ENCODE peak calls at places on chromosome 3, in six cellular contexts. G is transverse colon, Q is body of pancreas, F is K562, I is lower leg skin, P is prostate gland. Z is an unnamed sample.

GRCh38 chr3:13016083-13016725 is 57.0 kb downstream of the IQSEC1 start:
- DNase-seq in Q (no peak), G (peak), P (no peak), I (no peak), F (no peak), Z (no peak)

GRCh38 chr3:42148982-42149432 is 57.9 kb downstream of the TRAK1 start:
- DNase-seq in G (peak), Q (peak), P (peak), F (peak), I (peak), Z (no peak)

GRCh38 chr3:170730071-170730812 is 139.8 kb downstream of the RPL22L1 start:
- DNase-seq in F (peak), G (no peak), Q (no peak), I (no peak), P (no peak), Z (no peak)

GRCh38 chr3:108474581-108474980 is 35.8 kb downstream of the MYH15 start:
- DNase-seq in Q (no peak), G (no peak), I (no peak), F (no peak), P (no peak), Z (no peak)

GRCh38 chr3:149611149-149611548 is 46.7 kb downstream of the WWTR1 start:
- DNase-seq in G (no peak), Q (no peak), P (no peak), F (no peak), I (no peak), Z (no peak)

GRCh38 chr3:146134348-146135117 is 26.5 kb downstream of the PLOD2 start:
- DNase-seq in P (no peak), G (no peak), I (no peak), F (no peak), Q (no peak), Z (no peak)

GRCh38 chr3:31356941-31357340 is 175.8 kb upstream of the STT3B start:
- DNase-seq in Q (peak), G (no peak), P (no peak), I (peak), F (peak), Z (no peak)

GRCh38 chr3:46293991-46294833 is 52.0 kb downstream of the CCR3 start:
- DNase-seq in F (no peak), I (no peak), P (no peak), Q (no peak), G (no peak), Z (no peak)

DNA sequence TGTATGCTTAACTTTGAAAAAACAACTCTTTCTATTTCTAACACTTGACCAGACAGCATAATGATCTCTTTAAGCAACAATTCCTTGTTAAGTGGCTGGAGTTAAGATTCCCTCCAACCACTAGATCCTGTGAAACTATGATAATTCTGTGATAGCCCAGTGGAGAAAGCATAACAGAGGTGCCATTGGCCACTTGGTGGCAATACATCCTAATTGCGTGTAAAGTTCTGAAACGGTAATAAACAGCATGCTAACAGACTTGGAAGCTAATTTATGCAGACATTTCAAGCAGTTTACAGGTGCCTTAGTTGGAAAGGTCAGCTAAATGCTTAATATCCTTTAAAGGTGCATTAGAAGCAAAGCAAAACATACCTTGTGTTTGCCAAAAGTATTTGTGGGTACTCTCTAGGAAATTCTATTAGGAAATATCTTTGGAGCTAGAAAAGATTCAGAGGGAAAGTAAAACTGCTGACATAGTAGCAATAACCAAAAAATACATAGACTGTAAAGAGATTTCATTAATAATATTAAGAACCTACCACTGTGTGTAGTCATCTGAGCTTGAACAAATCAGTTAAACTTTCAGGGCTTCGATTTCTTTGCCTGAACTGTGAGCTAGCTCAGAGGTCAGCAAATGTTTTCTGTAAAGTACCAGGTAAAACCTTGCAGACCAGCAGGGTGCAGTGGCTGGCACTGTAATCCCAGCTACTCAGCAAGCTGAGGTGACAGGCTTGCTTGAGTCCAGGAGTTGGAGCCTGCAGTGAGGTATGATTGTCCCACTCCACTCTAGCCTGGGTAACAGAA is 19.0 kb upstream of the CSTA start:
- DNase-seq in F (no peak), I (no peak), Q (peak), P (peak), G (peak), Z (no peak)
- TF ChIP-seq POLR2A in F (no peak), I (no peak), Q (no peak), P (no peak), G (no peak), Z (no peak)

GRCh38 chr3:128488636-128488994 is 4.4 kb downstream of the GATA2 start:
- DNase-seq in P (no peak), Q (no peak), F (no peak), I (no peak), G (no peak), Z (no peak)

GRCh38 chr3:128488995-128489859 is 3.8 kb downstream of the GATA2 start:
- DNase-seq in G (no peak), F (peak), Q (peak), P (peak), I (no peak), Z (no peak)

GRCh38 chr3:128491071-128491899 is 1.7 kb downstream of the GATA2 start:
- DNase-seq in I (no peak), F (no peak), Q (peak), G (no peak), P (no peak), Z (no peak)

GRCh38 chr3:128490650-128491070 is 2.3 kb downstream of the GATA2 start:
- DNase-seq in G (no peak), F (no peak), P (no peak), Q (no peak), I (no peak), Z (no peak)

DNA sequence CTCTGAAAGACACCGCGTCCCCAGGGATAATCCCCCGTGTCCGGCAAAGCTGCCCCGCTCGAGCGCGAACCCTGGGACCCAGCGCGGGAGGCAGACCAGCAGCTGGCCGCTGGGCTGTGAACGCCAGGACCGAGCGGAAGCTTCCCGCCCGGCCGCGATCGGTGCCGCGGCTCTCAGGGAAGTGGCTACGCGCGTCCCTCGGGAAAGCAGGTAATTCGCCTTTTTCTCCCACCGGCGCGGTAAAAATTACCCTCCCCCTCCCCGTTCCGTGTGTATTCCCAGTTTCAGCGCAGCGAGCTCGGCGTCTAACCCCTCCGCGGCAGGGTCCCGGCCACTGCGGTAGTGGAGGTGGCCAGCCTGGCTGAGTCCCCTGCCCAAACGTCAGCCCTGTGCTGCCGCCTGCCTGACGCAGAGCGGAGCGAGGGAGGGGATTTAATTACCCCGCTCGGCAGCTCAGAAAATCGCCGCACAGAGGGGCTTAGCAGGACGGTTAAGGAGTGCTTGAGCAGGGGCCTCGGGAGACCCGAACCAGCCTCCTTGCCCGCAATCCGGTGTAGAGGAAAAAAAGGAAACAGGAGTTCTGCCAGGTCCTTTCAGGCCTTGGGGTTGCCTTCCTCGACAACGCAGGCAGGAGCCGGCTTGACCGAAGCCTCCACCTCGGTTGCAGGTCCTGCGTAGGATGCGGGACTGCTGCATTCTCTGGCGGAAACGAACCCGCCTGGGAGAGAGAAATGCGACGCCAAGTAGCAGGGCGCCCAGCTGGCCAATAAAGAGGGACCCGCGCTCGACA is 2.9 kb downstream of the GATA2 start:
- DNase-seq in F (no peak), G (no peak), P (peak), I (no peak), Q (peak), Z (no peak)
- H3K4me3 ChIP-seq in F (peak), G (peak), P (peak), I (peak), Q (peak), Z (peak)

GRCh38 chr3:100401674-100402036 is 316 bp downstream of the LNP1 start:
- DNase-seq in F (no peak), G (peak), P (peak), Q (peak), I (no peak), Z (no peak)

GRCh38 chr3:100399341-100400071 is 1.4 kb downstream of the TOMM70 start:
- DNase-seq in P (no peak), G (no peak), I (no peak), Q (peak), F (no peak), Z (no peak)

GRCh38 chr3:100400424-100400781 is 486 bp downstream of the TOMM70 start:
- DNase-seq in G (no peak), P (peak), Q (peak), F (no peak), I (peak), Z (no peak)

GRCh38 chr3:100402150-100402706 is 889 bp downstream of the LNP1 start:
- DNase-seq in G (no peak), F (no peak), Q (no peak), P (no peak), I (no peak), Z (no peak)

GRCh38 chr3:100400782-100401673 is at the start of the genes LNP1 and TOMM70:
- DNase-seq in Q (peak), F (peak), G (peak), I (peak), P (peak), Z (peak)
- TF ChIP-seq POLR2A in Q (peak), F (peak), G (peak), I (no peak), P (no peak), Z (no peak)

GRCh38 chr3:179067839-179068238 is 3.8 kb downstream of the ZMAT3 start:
- DNase-seq in I (no peak), Q (no peak), G (no peak), F (no peak), P (no peak), Z (no peak)

GRCh38 chr3:179069762-179070390 is 1.7 kb downstream of the ZMAT3 start:
- DNase-seq in Q (no peak), G (no peak), P (no peak), I (no peak), F (no peak), Z (no peak)

GRCh38 chr3:179071161-179071568 is 444 bp downstream of the ZMAT3 start:
- DNase-seq in F (no peak), P (peak), Q (no peak), G (peak), I (no peak), Z (no peak)

GRCh38 chr3:179067291-179067690 is 4.3 kb downstream of the ZMAT3 start:
- DNase-seq in I (no peak), Q (no peak), G (no peak), P (no peak), F (no peak), Z (no peak)

DNA sequence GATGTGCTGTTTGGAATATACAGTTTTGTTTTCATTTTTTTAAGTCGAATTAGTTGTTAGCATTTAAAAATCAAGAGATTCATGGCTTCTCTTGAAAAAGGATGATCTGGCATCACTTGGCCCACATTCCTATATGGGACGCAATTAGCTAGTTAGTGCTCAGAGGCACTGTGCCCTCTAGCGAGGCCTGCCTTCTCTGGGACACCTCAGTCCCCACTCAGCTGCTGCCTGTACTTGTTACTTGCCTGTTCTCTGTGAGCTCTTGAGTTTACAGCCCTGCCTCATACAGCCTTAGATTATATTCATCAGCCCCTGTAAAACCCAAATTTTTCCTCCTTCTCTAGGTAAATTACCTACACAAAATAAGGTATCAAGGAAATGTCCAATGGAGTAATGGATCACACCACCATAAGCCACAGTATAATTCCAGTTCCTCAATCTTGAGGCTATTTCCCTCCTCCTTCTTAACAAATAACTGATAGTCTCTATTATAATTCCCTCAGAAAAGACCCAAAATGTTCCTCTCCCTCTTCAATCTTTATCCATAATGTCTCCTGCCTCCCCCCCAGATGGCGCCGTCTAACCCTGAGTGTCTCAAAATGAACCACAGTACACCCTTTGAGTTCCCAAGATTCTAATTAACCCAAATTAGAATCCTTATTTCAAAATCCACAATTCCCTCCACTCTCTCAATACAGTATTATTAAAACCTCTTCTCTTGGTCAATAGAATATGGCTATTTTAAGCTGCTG is 2.7 kb downstream of the ZMAT3 start:
- DNase-seq in G (peak), P (no peak), I (no peak), Q (no peak), F (peak), Z (no peak)
- H3K4me3 ChIP-seq in G (no peak), P (no peak), I (no peak), Q (no peak), F (no peak), Z (no peak)

GRCh38 chr3:125916376-125916978 is 52.5 kb upstream of the ROPN1B start:
- DNase-seq in P (peak), F (peak), G (peak), I (no peak), Q (no peak), Z (peak)
- TF ChIP-seq POLR2A in P (peak), F (peak), G (peak), I (no peak), Q (peak), Z (no peak)

DNA sequence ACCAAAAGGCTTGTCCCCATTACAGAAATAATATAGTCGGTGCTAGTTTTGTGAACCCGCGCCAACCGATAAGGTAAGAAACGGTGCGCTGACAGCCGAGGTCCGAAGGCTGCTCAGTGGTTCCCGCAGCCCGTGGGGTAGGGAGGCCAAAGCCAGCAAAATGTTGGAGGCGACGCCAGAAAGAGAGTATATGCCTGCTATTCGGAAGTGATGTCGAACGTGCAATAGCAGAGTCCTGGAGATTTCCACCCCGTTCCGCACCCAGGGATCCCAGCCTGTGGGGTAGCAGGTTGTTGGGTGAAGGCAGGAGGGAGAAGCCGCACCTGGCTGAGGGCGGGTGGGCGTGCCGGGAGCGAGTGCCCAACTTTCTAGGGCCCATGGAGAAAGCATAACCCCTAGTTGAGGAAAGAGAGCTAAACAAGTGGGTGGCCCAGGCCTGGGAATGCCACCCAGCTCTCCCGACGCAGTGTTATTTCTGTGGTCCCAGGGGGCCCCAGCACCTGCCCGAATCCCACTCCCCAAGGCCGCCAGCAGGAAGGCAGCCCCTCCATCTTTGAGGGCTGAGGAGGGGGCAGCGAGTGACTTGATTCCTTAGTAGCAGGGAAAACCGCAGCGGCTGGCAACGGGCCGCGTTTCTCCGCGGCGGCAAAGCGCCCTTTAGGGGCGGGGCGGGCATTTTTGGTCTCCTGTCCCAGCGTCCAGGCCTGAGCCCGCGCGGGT is 7.9 kb upstream of the SOX2 start:
- DNase-seq in I (no peak), P (no peak), F (no peak), G (no peak), Q (no peak), Z (no peak)
- H3K4me3 ChIP-seq in I (no peak), P (no peak), F (no peak), G (no peak), Q (no peak), Z (no peak)

DNA sequence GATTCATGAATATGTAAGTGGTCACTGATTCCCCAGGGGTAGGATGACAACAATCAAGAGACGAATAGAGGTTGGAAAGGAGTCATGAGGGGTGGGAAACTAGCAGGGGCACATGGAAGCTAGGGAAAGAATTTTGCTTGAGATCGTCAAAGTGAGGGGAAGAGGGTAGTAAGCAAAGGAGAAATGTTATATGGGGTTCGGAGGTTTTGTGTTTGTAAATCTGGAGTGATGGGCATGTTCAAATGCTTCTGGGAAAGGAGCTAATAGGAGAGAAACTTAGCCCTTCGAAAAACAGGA is 7.9 kb downstream of the RPL14 start:
- DNase-seq in Q (no peak), G (no peak), P (no peak), I (no peak), F (no peak), Z (no peak)
- TF ChIP-seq POLR2A in Q (no peak), G (no peak), P (no peak), I (no peak), F (peak), Z (no peak)

GRCh38 chr3:10815487-10815886 is 541 bp upstream of the SLC6A11 start:
- DNase-seq in F (no peak), Q (no peak), I (no peak), P (no peak), G (no peak), Z (no peak)
- H3K4me3 ChIP-seq in F (no peak), Q (no peak), I (no peak), P (peak), G (no peak), Z (peak)

Z was measured in esophagus squamous epithelium.